ENCODE peak calls at places on chromosomes 5 and 9, in eight cellular contexts. N is K562, O is colonic mucosa, Q is Peyer's patch, B is GM12865, S is hepatocyte, I is CD14-positive monocyte, P is ovary. E is an unnamed sample.

GRCh38 chr5:151198861-151199260 is 25.0 kb downstream of the CCDC69 start:
- DNase-seq in N (no peak), O (no peak), Q (no peak), B (no peak), S (no peak), I (no peak), P (no peak), E (no peak)

GRCh38 chr5:58106754-58107410 is 353.0 kb downstream of the PLK2 start:
- DNase-seq in N (no peak), O (no peak), Q (no peak), B (no peak), S (no peak), I (no peak), P (no peak), E (no peak)

GRCh38 chr9:131608469-131609115 is 63.3 kb downstream of the PRRT1B start:
- DNase-seq in N (no peak), O (no peak), Q (no peak), B (no peak), S (peak), I (no peak), P (peak), E (peak)

GRCh38 chr5:95048633-95049032 is 236.3 kb downstream of the MCTP1 start:
- DNase-seq in N (no peak), O (no peak), Q (no peak), B (no peak), S (no peak), I (no peak), P (no peak), E (no peak)

GRCh38 chr9:114804504-114804903 is 1.3 kb downstream of the TNFSF15 start:
- DNase-seq in N (no peak), O (peak), Q (peak), B (no peak), S (peak), I (no peak), P (no peak), E (no peak)

GRCh38 chr5:1523480-1523792 is 324 bp downstream of the LPCAT1 start:
- DNase-seq in N (no peak), O (no peak), Q (no peak), B (no peak), S (peak), I (no peak), P (no peak), E (no peak)

GRCh38 chr5:89458330-89458656 is 575.3 kb upstream of the MEF2C start:
- DNase-seq in N (no peak), O (no peak), Q (no peak), B (no peak), S (no peak), I (no peak), P (no peak), E (no peak)

GRCh38 chr9:135281661-135282000 is 194.2 kb downstream of the OLFM1 start:
- DNase-seq in N (no peak), O (no peak), Q (no peak), B (no peak), S (no peak), I (no peak), P (no peak), E (no peak)

GRCh38 chr5:76608833-76609232 is 14.4 kb downstream of the F2RL2 start:
- DNase-seq in N (peak), O (no peak), Q (no peak), B (peak), S (peak), I (no peak), P (no peak), E (no peak)

GRCh38 chr9:98887918-98888510 is 55.7 kb upstream of the COL15A1 start:
- DNase-seq in N (peak), O (no peak), Q (no peak), B (no peak), S (peak), I (no peak), P (no peak), E (no peak)

GRCh38 chr9:3931058-3931457 is 368.8 kb downstream of the GLIS3 start:
- DNase-seq in N (no peak), O (no peak), Q (no peak), B (no peak), S (no peak), I (no peak), P (no peak), E (no peak)

GRCh38 chr9:129319938-129320481 is 141.9 kb upstream of the IER5L start:
- DNase-seq in N (no peak), O (peak), Q (peak), B (no peak), S (no peak), I (no peak), P (no peak), E (no peak)

GRCh38 chr9:27542519-27542918 is 12.9 kb upstream of the MOB3B start:
- DNase-seq in N (no peak), O (no peak), Q (no peak), B (no peak), S (no peak), I (no peak), P (no peak), E (no peak)

GRCh38 chr9:123284658-123285057 is 16.3 kb upstream of the STRBP start:
- DNase-seq in N (no peak), O (no peak), Q (no peak), B (no peak), S (no peak), I (no peak), P (no peak), E (no peak)

GRCh38 chr9:37417857-37418618 is 4.5 kb upstream of the GRHPR start:
- DNase-seq in N (peak), O (no peak), Q (no peak), B (no peak), S (peak), I (no peak), P (no peak), E (no peak)

GRCh38 chr5:95985249-95985648 is 23.6 kb upstream of the ELL2 start:
- DNase-seq in N (no peak), O (no peak), Q (no peak), B (no peak), S (no peak), I (no peak), P (no peak), E (no peak)

GRCh38 chr5:127492854-127493738 is 24.3 kb upstream of the PRRC1 start:
- DNase-seq in N (peak), O (no peak), Q (no peak), B (peak), S (peak), I (no peak), P (no peak), E (no peak)

GRCh38 chr9:123318192-123318591 is 37.8 kb upstream of the CRB2 start:
- DNase-seq in N (no peak), O (no peak), Q (no peak), B (peak), S (no peak), I (no peak), P (no peak), E (no peak)

GRCh38 chr9:124790301-124790700 is 13.4 kb downstream of the OLFML2A start:
- DNase-seq in N (no peak), O (no peak), Q (no peak), B (no peak), S (no peak), I (peak), P (no peak), E (no peak)

GRCh38 chr9:95511952-95512750 is 4.6 kb downstream of the PTCH1 start:
- DNase-seq in N (peak), O (peak), Q (no peak), B (no peak), S (peak), I (no peak), P (no peak), E (no peak)

GRCh38 chr9:503881-504852 is 289.5 kb downstream of the DOCK8 start:
- DNase-seq in N (peak), O (peak), Q (peak), B (peak), S (peak), I (peak), P (peak), E (peak)

GRCh38 chr9:113454914-113455761 is 8.4 kb upstream of the RGS3 start:
- DNase-seq in N (peak), O (no peak), Q (peak), B (peak), S (peak), I (no peak), P (peak), E (peak)

GRCh38 chr9:130549093-130549735 is 30.2 kb upstream of the FUBP3 start:
- DNase-seq in N (peak), O (no peak), Q (no peak), B (peak), S (no peak), I (no peak), P (no peak), E (no peak)

GRCh38 chr5:163498886-163499285 is 6.5 kb upstream of the MAT2B start:
- DNase-seq in N (peak), O (no peak), Q (no peak), B (no peak), S (peak), I (no peak), P (no peak), E (no peak)

GRCh38 chr5:77305921-77306320 is 95.4 kb downstream of the PDE8B start:
- DNase-seq in N (no peak), O (no peak), Q (no peak), B (no peak), S (no peak), I (no peak), P (no peak), E (no peak)

GRCh38 chr5:78716221-78716620 is 67.6 kb upstream of the LHFPL2 start:
- DNase-seq in N (no peak), O (no peak), Q (no peak), B (no peak), S (peak), I (no peak), P (no peak), E (no peak)

GRCh38 chr9:34592895-34593601 is 3.5 kb upstream of the CNTFR start:
- DNase-seq in N (no peak), O (peak), Q (peak), B (no peak), S (peak), I (no peak), P (peak), E (peak)

GRCh38 chr9:34590376-34591090 is 1.0 kb upstream of the CNTFR start:
- DNase-seq in N (no peak), O (peak), Q (peak), B (no peak), S (no peak), I (no peak), P (no peak), E (no peak)

GRCh38 chr9:34591091-34591910 is 1.8 kb upstream of the CNTFR start:
- DNase-seq in N (peak), O (peak), Q (peak), B (peak), S (peak), I (peak), P (peak), E (peak)

GRCh38 chr9:34594177-34594576 is 4.7 kb upstream of the CNTFR start:
- DNase-seq in N (no peak), O (no peak), Q (no peak), B (no peak), S (no peak), I (no peak), P (peak), E (no peak)

DNA sequence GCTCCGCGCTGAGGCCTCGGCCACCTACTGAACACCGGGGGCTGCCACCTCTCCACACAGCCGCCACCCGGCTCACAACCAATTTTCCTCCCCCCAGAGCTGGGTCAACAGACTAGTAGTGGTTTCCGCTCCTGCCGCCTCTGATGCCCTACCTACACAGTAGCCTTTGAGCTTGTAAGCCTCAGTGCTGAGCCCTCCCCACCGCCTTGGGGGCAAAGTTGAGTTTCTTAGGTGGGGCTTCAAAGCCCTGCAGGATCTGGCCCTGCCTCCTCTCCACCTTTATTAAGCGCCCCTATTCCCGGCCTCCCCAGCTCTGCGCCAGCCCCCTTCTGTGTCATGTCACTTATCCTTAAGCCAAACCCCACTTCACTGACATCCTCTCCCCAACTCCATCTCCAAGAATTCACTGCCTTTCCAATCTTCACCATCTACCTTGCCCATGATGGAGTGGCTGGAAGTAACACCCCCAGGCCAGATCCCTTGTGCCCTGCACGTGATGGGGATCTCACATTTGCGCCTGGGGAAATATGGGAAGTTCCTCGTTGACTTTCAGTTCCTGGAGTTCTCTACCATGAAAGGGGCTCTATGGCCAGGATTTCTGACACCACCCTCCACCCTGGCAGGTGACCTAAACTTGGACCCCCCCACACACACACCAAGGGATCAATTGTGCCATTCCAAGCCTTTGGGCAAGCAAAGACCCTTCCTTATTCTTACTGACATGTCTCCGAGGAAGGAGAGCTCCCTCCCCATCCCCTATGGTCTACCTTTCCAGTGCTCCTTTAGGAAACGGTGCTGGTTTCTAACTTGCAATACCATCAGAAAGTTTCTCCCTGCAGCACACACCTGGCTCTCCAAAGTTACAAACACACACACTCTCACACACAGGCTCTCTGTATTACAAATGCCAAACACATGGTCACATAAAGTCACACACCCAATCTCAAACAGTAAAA is 2.7 kb upstream of the CNTFR start:
- DNase-seq in N (no peak), O (no peak), Q (no peak), B (no peak), S (no peak), I (no peak), P (no peak), E (no peak)
- TF ChIP-seq CTCF in N (no peak), O (no peak), Q (no peak), B (no peak), S (no peak), I (peak), P (no peak), E (no peak)

GRCh38 chr9:121745396-121745695 is 93.9 kb downstream of the DAB2IP start:
- DNase-seq in N (no peak), O (no peak), Q (no peak), B (no peak), S (no peak), I (no peak), P (no peak), E (no peak)
- TF ChIP-seq CTCF in N (no peak), O (no peak), Q (no peak), B (no peak), S (no peak), I (no peak), P (no peak), E (no peak)

GRCh38 chr5:176813587-176814312 is 3.4 kb downstream of the UNC5A start:
- DNase-seq in N (no peak), O (no peak), Q (no peak), B (no peak), S (no peak), I (no peak), P (no peak), E (no peak)

GRCh38 chr5:176814836-176815438 is 4.6 kb downstream of the UNC5A start:
- DNase-seq in N (no peak), O (no peak), Q (no peak), B (no peak), S (no peak), I (no peak), P (no peak), E (no peak)

GRCh38 chr5:176814313-176814685 is 3.9 kb downstream of the UNC5A start:
- DNase-seq in N (no peak), O (no peak), Q (no peak), B (no peak), S (no peak), I (no peak), P (no peak), E (no peak)

GRCh38 chr5:176810687-176811501 is 535 bp downstream of the UNC5A start:
- DNase-seq in N (no peak), O (no peak), Q (no peak), B (no peak), S (no peak), I (no peak), P (no peak), E (no peak)

DNA sequence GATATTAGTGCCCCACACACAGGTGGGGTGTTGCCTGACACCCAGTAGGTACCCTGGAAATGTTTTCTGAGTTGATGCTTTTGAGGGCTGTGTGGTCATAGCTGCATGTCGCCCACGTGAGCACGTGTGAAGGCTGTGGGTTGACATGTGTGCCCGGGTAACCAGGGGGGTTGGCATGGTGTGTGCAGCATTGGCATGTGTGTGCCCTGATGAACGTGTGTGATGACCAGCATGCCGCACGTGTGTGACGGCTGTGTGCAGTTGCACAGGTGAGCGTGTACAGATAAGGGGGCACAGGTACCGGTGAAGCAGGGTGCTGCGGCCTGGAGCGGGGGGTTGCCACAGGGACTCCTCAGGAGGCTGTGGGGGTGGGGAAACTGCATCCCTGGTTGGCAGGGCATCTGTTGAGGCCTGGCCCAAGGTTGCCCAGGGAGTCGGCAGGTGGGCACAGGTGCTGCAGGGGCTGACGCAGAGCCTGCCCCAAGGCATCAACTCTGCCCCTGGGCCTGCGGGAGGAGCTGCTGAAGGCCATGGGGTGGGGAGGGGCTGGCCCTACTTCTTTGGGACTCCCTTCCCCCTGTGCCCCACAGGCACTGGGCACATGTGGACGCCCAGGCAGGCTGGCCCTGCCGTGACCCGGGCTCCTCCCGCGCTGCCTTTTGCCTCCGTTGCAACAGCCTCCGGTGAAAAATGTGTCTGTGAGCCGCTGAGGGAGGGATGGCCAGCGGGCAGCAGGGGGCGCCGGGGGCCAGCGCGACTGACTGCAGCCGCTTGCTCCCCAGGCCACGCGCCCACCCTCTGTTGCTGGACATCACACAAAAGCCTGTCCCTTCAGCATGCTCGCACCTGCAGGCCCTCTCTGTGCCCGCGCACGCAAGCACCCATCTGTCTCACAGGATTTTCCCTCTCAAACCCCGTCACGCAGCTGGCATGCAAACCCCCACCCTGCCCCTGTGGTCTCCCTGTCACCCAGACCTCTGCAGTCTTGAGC is 2.2 kb downstream of the UNC5A start:
- DNase-seq in N (peak), O (no peak), Q (no peak), B (no peak), S (peak), I (no peak), P (no peak), E (no peak)
- TF ChIP-seq CTCF in N (peak), O (no peak), Q (no peak), B (peak), S (peak), I (peak), P (no peak), E (peak)

DNA sequence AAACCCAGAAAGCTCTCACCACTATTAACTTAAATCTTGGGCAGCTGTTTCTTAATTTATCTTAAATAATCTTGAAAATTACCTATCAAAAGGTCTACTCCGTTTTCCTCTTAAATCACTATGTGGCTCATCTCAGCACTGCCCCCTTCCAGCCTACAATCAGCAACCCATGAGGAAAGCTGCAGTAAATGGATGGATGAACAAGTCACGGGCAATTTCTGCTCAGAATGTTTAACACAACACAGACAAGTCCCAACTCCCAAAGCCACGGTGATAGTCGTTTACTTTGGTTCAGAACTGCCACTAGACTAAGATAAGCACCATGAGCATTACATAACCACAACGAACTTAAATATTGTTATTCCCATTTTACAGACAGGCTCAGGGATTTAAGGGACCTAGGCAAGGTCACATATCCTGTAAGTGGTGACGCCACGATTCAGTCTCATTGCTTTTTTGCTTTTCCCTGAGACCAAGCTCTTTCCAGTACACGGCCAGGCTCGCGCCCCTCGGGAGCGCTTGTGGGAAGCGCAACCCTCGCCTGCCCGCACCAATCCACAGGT is 2.0 kb upstream of the SMIM27 start:
- DNase-seq in N (peak), O (no peak), Q (no peak), B (no peak), S (peak), I (no peak), P (no peak), E (no peak)
- TF ChIP-seq CTCF in N (no peak), O (no peak), Q (no peak), B (no peak), S (no peak), I (no peak), P (no peak), E (no peak)

E was measured in left ventricle myocardium inferior.